ENCODE peak calls at places on chromosomes 6 and 20, in five cellular contexts. One of them, this sample, is unnamed.

GRCh38 chr20:10848810-10849370 is 175.1 kb upstream of the JAG1 start:
- DNase-seq in endodermal cell: no peak
- DNase-seq in brain microvascular endothelial cell: peak; percentile 92
- DNase-seq in epithelial cell of esophagus: peak; percentile 87
- DNase-seq in adipocyte: peak; percentile 94
- DNase-seq in this sample: peak; percentile 61

GRCh38 chr6:11766589-11767450 is 11.8 kb downstream of the ADTRP start:
- DNase-seq in endodermal cell: no peak
- DNase-seq in brain microvascular endothelial cell: peak; percentile 95
- DNase-seq in epithelial cell of esophagus: peak; percentile 95
- DNase-seq in adipocyte: peak; percentile 94
- DNase-seq in this sample: no peak

GRCh38 chr20:32959351-32960221 is 44.6 kb downstream of the SUN5 start:
- DNase-seq in endodermal cell: peak; percentile 53
- DNase-seq in brain microvascular endothelial cell: no peak
- DNase-seq in epithelial cell of esophagus: no peak
- DNase-seq in adipocyte: no peak
- DNase-seq in this sample: peak; percentile 21

GRCh38 chr20:53639647-53640440 is 46.2 kb upstream of the ZNF217 start:
- DNase-seq in endodermal cell: peak; percentile 14
- DNase-seq in brain microvascular endothelial cell: no peak
- DNase-seq in epithelial cell of esophagus: no peak
- DNase-seq in adipocyte: no peak
- DNase-seq in this sample: no peak

GRCh38 chr6:129203190-129203900 is 320.4 kb downstream of the LAMA2 start:
- DNase-seq in endodermal cell: no peak
- DNase-seq in brain microvascular endothelial cell: no peak
- DNase-seq in epithelial cell of esophagus: no peak
- DNase-seq in adipocyte: no peak
- DNase-seq in this sample: no peak

GRCh38 chr6:90144396-90144795 is 152.2 kb downstream of the BACH2 start:
- DNase-seq in endodermal cell: no peak
- DNase-seq in brain microvascular endothelial cell: no peak
- DNase-seq in epithelial cell of esophagus: peak; percentile 39
- DNase-seq in adipocyte: no peak
- DNase-seq in this sample: no peak

GRCh38 chr6:29974901-29975560 is 32.7 kb downstream of the HLA-A start:
- DNase-seq in endodermal cell: peak; percentile 73
- DNase-seq in brain microvascular endothelial cell: no peak
- DNase-seq in epithelial cell of esophagus: no peak
- DNase-seq in adipocyte: no peak
- DNase-seq in this sample: no peak

GRCh38 chr6:137399949-137400443 is 94.2 kb downstream of the OLIG3 start:
- DNase-seq in endodermal cell: peak; percentile 57
- DNase-seq in brain microvascular endothelial cell: no peak
- DNase-seq in epithelial cell of esophagus: no peak
- DNase-seq in adipocyte: no peak
- DNase-seq in this sample: no peak

GRCh38 chr6:34025112-34025807 is 120.6 kb downstream of the GRM4 start:
- DNase-seq in endodermal cell: peak; percentile 73
- DNase-seq in brain microvascular endothelial cell: no peak
- DNase-seq in epithelial cell of esophagus: no peak
- DNase-seq in adipocyte: no peak
- DNase-seq in this sample: no peak

GRCh38 chr6:152232494-152233151 is 404.5 kb downstream of the SYNE1 start:
- DNase-seq in endodermal cell: no peak
- DNase-seq in brain microvascular endothelial cell: peak; percentile 91
- DNase-seq in epithelial cell of esophagus: no peak
- DNase-seq in adipocyte: peak; percentile 60
- DNase-seq in this sample: no peak

GRCh38 chr6:146090474-146090873 is 61.6 kb downstream of the GRM1 start:
- DNase-seq in endodermal cell: no peak
- DNase-seq in brain microvascular endothelial cell: no peak
- DNase-seq in epithelial cell of esophagus: peak; percentile 48
- DNase-seq in adipocyte: peak; percentile 3
- DNase-seq in this sample: no peak

GRCh38 chr6:13877116-13877515 is 47.6 kb upstream of the RNF182 start:
- DNase-seq in endodermal cell: no peak
- DNase-seq in brain microvascular endothelial cell: peak; percentile 63
- DNase-seq in epithelial cell of esophagus: peak; percentile 52
- DNase-seq in adipocyte: peak; percentile 38
- DNase-seq in this sample: no peak

GRCh38 chr6:162055365-162055764 is 672.2 kb downstream of the PRKN start:
- DNase-seq in endodermal cell: peak; percentile 56
- DNase-seq in brain microvascular endothelial cell: no peak
- DNase-seq in epithelial cell of esophagus: no peak
- DNase-seq in adipocyte: no peak
- DNase-seq in this sample: no peak

DNA sequence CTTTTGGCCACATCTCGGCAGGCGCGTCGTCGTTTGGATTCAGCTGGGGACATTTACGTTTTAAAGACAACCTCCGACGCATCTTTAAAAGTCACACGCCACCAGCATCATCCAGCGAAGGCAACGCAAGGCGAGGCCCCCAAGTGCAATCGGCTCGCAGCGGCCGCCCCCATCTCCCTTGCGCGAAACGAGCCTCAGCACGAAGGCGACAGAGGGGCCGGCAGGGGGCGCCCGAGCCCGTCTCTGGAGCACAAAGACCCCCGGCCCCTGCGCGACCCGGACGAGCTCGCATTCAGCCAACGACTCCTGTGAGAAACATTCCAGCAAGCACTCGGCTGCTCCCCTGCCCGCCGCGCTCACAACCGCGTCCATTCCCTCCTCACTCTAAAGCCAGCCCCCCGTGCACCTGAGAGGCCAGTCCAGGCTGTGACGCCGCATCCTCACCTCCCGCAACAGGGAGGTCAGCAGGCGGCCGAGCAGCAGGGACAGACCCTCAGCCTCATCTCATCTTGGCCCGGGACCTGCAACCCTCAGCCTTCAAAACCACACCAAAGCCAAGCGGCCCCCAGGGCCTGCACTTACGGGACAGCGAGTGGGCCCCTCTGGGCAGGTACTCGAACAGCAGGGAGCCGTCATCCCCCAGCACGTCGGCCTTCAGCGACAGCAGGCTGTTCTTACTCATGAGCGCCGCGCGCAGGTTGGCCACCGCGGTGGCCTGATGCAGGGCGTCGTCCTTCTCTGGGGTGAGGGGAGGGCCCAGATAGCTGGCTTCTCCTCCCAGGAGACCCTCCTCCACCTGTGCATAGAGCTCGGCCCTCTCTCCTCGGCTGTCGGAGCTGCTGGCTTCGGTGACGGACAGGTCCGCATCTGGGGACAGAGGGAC is 35.8 kb downstream of the SLC2A4RG start:
- DNase-seq in endodermal cell: peak; percentile 93
- DNase-seq in brain microvascular endothelial cell: peak; percentile 20
- DNase-seq in epithelial cell of esophagus: no peak
- DNase-seq in adipocyte: peak; percentile 78
- DNase-seq in this sample: no peak
- H3K4me3 ChIP-seq in endodermal cell: no peak overlapping the region
- H3K4me3 ChIP-seq in brain microvascular endothelial cell: peak overlapping the region; percentile 31
- H3K4me3 ChIP-seq in epithelial cell of esophagus: no peak overlapping the region
- H3K4me3 ChIP-seq in adipocyte: peak overlapping the region; percentile 75
- H3K4me3 ChIP-seq in this sample: peak overlapping the region; percentile 15

DNA sequence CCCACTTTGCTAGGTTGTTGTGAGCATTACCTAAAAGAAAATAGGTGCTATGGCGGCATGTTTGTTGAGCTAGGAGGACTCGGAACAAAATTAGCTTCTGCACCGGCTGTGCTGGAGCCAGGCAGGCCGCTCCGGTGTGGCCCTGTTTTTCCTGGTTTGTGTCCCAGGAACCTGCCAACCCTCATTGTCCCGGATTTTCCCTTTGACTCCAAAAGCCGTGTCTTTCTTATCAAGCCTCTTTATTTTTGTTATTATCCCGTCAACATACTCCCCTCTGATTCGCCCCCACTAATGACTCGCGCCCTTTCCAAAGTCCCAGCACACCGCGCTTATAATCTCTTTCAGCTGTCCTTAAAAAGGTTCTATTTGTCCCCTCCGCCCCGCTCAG is 117.0 kb downstream of the MYLK4 start:
- DNase-seq in endodermal cell: peak; percentile 55
- DNase-seq in brain microvascular endothelial cell: no peak
- DNase-seq in epithelial cell of esophagus: no peak
- DNase-seq in adipocyte: no peak
- DNase-seq in this sample: no peak
- H3K4me3 ChIP-seq in endodermal cell: peak overlapping the region; percentile 69
- H3K4me3 ChIP-seq in brain microvascular endothelial cell: peak overlapping the region; percentile 31
- H3K4me3 ChIP-seq in epithelial cell of esophagus: peak overlapping the region; percentile 34
- H3K4me3 ChIP-seq in adipocyte: peak overlapping the region; percentile 78
- H3K4me3 ChIP-seq in this sample: peak overlapping the region; percentile 41

DNA sequence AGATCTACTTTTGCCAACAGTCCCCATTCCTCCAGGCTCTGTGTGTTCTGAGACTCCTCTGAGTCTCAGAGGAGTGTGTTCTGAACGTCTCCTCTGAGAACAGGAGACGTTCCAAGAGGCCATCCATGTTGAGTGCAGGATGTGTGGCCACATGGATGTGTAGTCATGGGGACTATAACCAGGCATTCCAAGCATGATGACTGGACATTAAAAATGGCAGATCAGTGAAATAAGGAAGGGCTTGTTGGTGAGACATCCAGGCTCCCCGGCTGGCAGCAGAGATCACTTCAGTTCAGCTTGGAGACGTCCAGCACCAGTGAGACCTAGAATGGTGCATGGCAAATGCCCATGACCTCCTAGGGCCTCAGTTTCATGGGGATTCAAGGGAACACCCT is 34.3 kb upstream of the POU5F1 start:
- DNase-seq in endodermal cell: no peak
- DNase-seq in brain microvascular endothelial cell: no peak
- DNase-seq in epithelial cell of esophagus: no peak
- DNase-seq in adipocyte: no peak
- DNase-seq in this sample: no peak
- H3K4me3 ChIP-seq in endodermal cell: no peak overlapping the region
- H3K4me3 ChIP-seq in brain microvascular endothelial cell: no peak overlapping the region
- H3K4me3 ChIP-seq in epithelial cell of esophagus: no peak overlapping the region
- H3K4me3 ChIP-seq in adipocyte: no peak overlapping the region
- H3K4me3 ChIP-seq in this sample: no peak overlapping the region

DNA sequence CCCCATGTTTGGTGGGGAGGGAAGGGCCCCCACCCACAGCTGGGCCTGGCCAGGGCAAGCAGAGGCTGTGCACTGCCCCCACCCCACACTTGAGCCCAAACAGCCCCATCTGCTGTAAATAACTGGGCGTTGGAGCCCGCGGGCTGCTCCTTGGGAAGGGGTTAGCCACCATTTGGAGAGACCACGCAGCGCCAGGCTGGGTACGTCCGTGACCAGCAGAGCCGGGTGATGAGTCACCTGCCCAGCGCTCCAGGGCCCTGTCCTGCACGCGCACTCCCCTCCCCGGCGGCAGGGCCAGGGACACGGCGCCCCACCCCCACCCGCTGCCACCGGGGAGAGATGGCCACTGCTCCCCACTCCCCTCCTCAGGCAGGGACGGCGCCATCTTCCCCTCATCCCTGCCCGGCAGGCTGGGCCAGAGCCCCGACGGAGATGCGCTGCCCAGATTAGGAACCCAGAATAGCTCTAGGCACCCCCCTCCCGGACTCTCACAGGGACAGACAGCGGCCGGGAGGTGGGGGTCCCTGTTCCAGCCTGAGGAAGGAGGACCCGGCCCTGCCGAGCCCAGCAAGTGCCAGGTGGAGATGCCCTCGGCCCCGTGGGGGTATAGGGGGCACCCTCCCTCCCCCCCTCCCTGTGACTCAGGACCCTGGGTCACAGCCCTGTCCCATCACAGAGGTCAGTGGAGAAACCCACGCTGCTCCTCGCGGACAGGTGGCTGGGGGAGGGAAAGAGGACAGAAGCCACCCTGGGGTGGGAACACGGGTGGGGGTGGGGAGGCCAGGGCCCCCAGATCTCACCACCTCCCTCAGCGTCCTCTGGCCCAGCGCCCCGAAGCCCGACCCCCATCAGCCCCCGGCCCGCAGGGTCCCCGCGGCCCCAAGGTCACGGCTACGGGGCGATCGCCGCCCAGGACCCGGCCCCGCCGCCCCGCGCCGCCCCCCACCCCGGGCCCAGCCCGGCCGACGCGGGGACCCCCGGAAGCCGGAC is 642 bp downstream of the EEF1A2 start:
- DNase-seq in endodermal cell: peak; percentile 75
- DNase-seq in brain microvascular endothelial cell: peak; percentile 13
- DNase-seq in epithelial cell of esophagus: peak; percentile 50
- DNase-seq in adipocyte: peak; percentile 56
- DNase-seq in this sample: no peak
- H3K4me3 ChIP-seq in endodermal cell: no peak overlapping the region
- H3K4me3 ChIP-seq in brain microvascular endothelial cell: no peak overlapping the region
- H3K4me3 ChIP-seq in epithelial cell of esophagus: no peak overlapping the region
- H3K4me3 ChIP-seq in adipocyte: no peak overlapping the region
- H3K4me3 ChIP-seq in this sample: peak overlapping the region; percentile 60